ENCODE peak calls at places on chromosomes 2 and 18, in four cellular contexts. R, E, F and Q are unnamed samples.

GRCh38 chr2:49044265-49044664 is 110.0 kb downstream of the FSHR start:
- DNase-seq in R (no peak), E (no peak), F (no peak), Q (no peak)

GRCh38 chr2:197174539-197175094 is 136.0 kb downstream of the ANKRD44 start:
- DNase-seq in R (no peak), E (no peak), F (no peak), Q (no peak)

GRCh38 chr2:12057436-12058166 is 311.2 kb downstream of the LPIN1 start:
- DNase-seq in R (peak), F (peak), E (peak), Q (no peak)

GRCh38 chr18:49565656-49566055 is 3.8 kb downstream of the LIPG start:
- DNase-seq in R (no peak), F (no peak), E (no peak), Q (no peak)

GRCh38 chr2:203928849-203929248 is 7.7 kb upstream of the ICOS start:
- DNase-seq in E (no peak), F (no peak), R (no peak), Q (no peak)

GRCh38 chr18:2082676-2083075 is 488.6 kb downstream of the METTL4 start:
- DNase-seq in F (no peak), E (no peak), R (no peak), Q (no peak)

GRCh38 chr2:165185633-165186032 is 18.2 kb downstream of the SCN3A start:
- DNase-seq in E (no peak), F (no peak), R (no peak), Q (no peak)

GRCh38 chr2:17232751-17233150 is 285.5 kb downstream of the RAD51AP2 start:
- DNase-seq in F (no peak), E (no peak), R (no peak), Q (no peak)

GRCh38 chr2:123811846-123812245 is 213.2 kb upstream of the CNTNAP5 start:
- DNase-seq in R (no peak), F (no peak), E (no peak), Q (no peak)

GRCh38 chr2:39266906-39267434 is 23.2 kb upstream of the CDKL4 start:
- DNase-seq in E (no peak), R (no peak), F (no peak), Q (no peak)

GRCh38 chr2:207113403-207113802 is 52.3 kb downstream of the KLF7 start:
- DNase-seq in E (no peak), R (no peak), F (no peak), Q (no peak)

GRCh38 chr2:126507425-126507867 is 148.5 kb upstream of the GYPC start:
- DNase-seq in F (no peak), R (peak), E (no peak), Q (no peak)

GRCh38 chr2:137764638-137765037 is 199.6 kb upstream of the HNMT start:
- DNase-seq in R (no peak), E (no peak), F (peak), Q (no peak)

GRCh38 chr2:163191372-163191771 is 352.8 kb upstream of the KCNH7 start:
- DNase-seq in F (peak), R (peak), E (no peak), Q (no peak)

GRCh38 chr18:755506-755905 is 43.1 kb upstream of the ENOSF1 start:
- DNase-seq in E (no peak), R (peak), F (no peak), Q (no peak)

GRCh38 chr2:172098287-172098649 is 4.4 kb downstream of the DLX2 start:
- DNase-seq in R (peak), F (no peak), E (no peak), Q (no peak)

GRCh38 chr2:216643986-216644662 is 10.9 kb downstream of the IGFBP2 start:
- DNase-seq in F (no peak), E (no peak), R (no peak), Q (no peak)

GRCh38 chr2:126860395-126860794 is 38.3 kb upstream of the TEX51 start:
- DNase-seq in F (no peak), R (no peak), E (no peak), Q (no peak)

GRCh38 chr2:36918307-36918706 is 48.0 kb downstream of the STRN start:
- DNase-seq in E (no peak), R (no peak), F (no peak), Q (no peak)

GRCh38 chr2:8605350-8606065 is 76.3 kb upstream of the ID2 start:
- DNase-seq in E (no peak), R (no peak), F (no peak), Q (no peak)

GRCh38 chr2:233414777-233415570 is 60.7 kb downstream of the DGKD start:
- DNase-seq in R (no peak), F (no peak), E (no peak), Q (no peak)

GRCh38 chr18:43060020-43060419 is 55.5 kb downstream of the RIT2 start:
- DNase-seq in F (no peak), R (no peak), E (no peak), Q (no peak)

GRCh38 chr2:46510596-46511177 is 31.3 kb downstream of the TMEM247 start:
- DNase-seq in F (no peak), R (no peak), E (no peak), Q (no peak)

GRCh38 chr2:61179701-61180639 is 18.0 kb downstream of the C2orf74 start:
- DNase-seq in R (peak), E (no peak), F (no peak), Q (no peak)

GRCh38 chr2:112787294-112787693 is 3.0 kb upstream of the IL1A start:
- DNase-seq in E (no peak), R (no peak), F (no peak), Q (no peak)

GRCh38 chr2:174485763-174486613 is 841 bp downstream of the GPR155 start:
- DNase-seq in F (no peak), E (no peak), R (peak), Q (no peak)

GRCh38 chr18:2522112-2522511 is 49.2 kb downstream of the METTL4 start:
- DNase-seq in F (no peak), R (no peak), E (peak), Q (no peak)

GRCh38 chr2:232574674-232575403 is 24.4 kb downstream of the EIF4E2 start:
- DNase-seq in F (no peak), E (no peak), R (no peak), Q (no peak)

GRCh38 chr18:74549591-74550104 is 15.3 kb downstream of the CNDP1 start:
- DNase-seq in R (no peak), F (no peak), E (no peak), Q (no peak)

GRCh38 chr2:9113262-9113661 is 93.3 kb upstream of the ASAP2 start:
- DNase-seq in R (no peak), E (no peak), F (no peak), Q (no peak)

GRCh38 chr2:184534986-184535385 is 63.3 kb upstream of the ZNF804A start:
- DNase-seq in R (no peak), E (no peak), F (no peak), Q (no peak)

GRCh38 chr2:121570036-121570664 is 39.5 kb downstream of the RNU4ATAC start:
- DNase-seq in R (no peak), E (no peak), F (no peak), Q (no peak)

GRCh38 chr2:51620830-51621229 is 588.9 kb upstream of the NRXN1 start:
- DNase-seq in R (no peak), F (no peak), E (no peak), Q (no peak)

GRCh38 chr18:22525313-22525712 is 107.6 kb upstream of the CTAGE1 start:
- DNase-seq in F (no peak), E (no peak), R (no peak), Q (no peak)

GRCh38 chr18:48798334-48799197 is 152.2 kb downstream of the SMAD7 start:
- DNase-seq in R (no peak), E (no peak), F (no peak), Q (no peak)

DNA sequence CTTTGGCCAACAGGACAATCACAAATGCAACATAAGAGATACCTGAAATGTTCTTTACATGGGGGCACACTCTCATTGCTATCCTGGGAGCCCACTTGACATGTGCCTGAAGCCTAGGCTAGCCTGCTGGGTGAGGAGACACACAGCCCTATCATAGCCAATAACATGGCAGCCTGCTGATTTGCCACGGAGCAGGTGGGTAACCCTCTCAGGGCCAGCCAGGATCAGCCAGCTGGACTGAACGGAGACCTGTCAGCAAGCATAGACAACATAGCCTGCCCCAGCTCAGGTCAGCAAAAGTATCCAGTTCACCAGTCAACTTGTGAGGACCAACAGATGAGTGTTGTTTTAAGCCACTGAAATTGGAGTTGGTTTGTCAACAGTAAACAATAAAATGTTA is 566.5 kb downstream of the DCDC2C start:
- DNase-seq in F (no peak), R (no peak), E (no peak), Q (no peak)
- TF ChIP-seq POLR2AphosphoS5 in F (no peak), R (no peak), E (no peak), Q (no peak)

GRCh38 chr18:77096936-77097886 is 35.4 kb downstream of the MBP start:
- DNase-seq in F (no peak), E (no peak), R (no peak), Q (no peak)

GRCh38 chr18:77096031-77096371 is 36.6 kb downstream of the MBP start:
- DNase-seq in R (no peak), E (no peak), F (no peak), Q (no peak)

GRCh38 chr18:77099501-77100370 is 32.8 kb downstream of the MBP start:
- DNase-seq in E (no peak), F (peak), R (no peak), Q (no peak)

GRCh38 chr18:77098554-77099174 is 33.9 kb downstream of the MBP start:
- DNase-seq in R (no peak), E (no peak), F (peak), Q (no peak)

DNA sequence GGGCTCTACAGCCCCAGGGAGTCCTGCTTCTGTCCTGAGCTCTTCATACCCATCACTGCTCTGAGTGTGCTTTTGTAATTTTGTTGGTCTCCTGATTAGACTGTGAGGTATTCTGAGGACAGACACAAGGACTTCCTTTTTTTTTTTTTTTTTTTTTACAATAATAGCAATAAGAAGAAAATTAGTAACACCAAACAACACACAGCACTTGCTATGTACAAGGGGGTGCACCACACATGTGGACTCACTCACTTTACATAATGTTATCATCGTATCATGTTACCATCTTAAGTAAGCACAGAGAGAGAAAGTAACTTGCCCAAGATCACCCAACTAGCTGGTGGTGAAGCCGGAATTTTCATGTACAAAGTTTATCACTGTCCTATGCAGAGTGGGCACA is 34.5 kb downstream of the MBP start:
- DNase-seq in E (no peak), F (peak), R (no peak), Q (no peak)
- TF ChIP-seq SPI1 in E (no peak), F (peak), R (no peak), Q (peak)

DNA sequence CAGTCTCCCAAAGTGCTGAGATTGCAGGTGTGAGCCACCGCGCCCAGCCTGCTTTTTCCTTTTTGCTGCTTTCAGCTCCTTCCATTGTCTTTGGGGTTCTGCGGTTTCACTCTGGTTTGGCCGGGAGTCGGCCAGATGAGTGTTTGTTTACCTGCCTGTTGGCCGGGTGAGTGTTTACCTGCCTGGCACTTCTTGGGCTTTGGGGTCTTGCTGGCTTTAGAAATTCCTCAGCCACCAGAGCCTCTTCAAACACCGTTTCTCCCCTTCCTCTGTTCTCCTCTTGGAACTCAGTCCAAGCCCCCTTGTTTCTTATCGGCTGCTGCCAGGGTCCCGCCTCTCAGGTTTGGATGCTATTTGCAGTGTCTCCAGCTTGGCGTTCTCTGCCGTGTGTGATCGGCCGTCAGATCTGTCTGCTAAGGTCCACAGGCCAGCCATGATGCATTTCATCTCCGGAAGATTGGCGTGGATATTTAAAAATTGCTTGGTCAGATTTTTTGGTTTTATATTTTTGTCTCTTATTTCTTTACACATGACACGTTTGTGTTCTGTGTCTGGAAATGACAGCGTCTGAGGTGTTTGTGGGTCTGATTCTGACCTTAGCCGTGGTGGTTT is 14.2 kb upstream of the GAL3ST2 start:
- DNase-seq in F (no peak), R (peak), E (no peak), Q (no peak)
- TF ChIP-seq POLR2AphosphoS5 in F (no peak), R (no peak), E (no peak), Q (no peak)

DNA sequence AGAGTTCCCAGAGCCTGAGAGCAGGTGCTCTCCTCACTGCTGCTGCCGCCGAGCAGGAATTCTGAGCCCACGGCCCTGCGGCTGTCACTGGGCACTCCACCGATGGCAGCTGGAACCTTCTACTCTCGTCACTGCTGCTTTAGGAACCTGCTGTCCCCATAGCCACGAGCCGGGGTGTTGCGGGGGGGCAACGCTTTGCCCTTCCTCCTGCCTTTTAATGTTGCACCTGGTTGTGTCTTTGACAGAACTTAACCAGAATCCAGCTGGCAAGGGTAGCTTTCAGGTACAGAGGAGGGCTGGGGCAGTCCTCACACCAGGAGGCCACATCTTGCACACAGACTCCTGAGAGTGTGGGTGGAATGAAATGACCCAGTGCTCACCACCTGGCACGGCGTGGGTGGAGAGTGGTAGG is 32.4 kb downstream of the NCK2 start:
- DNase-seq in E (no peak), R (no peak), F (no peak), Q (no peak)
- TF ChIP-seq SPI1 in E (no peak), R (no peak), F (no peak), Q (no peak)

DNA sequence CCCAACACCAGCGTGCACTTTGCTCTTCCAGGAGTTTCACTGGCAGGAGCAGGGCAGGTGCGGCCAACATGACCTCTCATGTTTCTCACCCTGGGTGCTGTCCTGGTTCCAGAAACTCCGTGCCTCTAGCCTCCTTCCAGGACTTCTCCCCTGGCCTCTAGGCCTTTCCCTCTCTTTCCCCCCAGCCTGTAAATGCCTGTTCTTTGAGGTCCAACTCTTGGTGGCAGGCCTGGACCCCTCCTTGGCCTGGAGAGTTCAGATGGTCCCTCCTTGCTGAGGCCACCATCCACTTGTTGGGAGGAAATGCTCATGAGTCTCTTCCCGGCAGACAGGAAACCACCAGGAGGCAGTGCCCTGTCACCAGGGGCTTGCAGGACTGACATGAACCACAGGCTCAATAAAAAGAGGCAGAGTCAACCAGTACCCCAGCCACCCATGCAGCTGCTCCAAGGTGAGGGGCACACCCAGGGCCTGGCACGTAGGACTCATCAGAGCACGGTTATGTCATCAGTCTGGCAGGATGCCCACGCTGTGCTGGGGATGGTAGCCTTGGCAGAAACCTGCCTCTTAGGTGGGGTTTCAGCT is 1.5 kb downstream of the MALL start:
- DNase-seq in F (no peak), R (no peak), E (no peak), Q (no peak)
- TF ChIP-seq POLR2AphosphoS5 in F (no peak), R (no peak), E (no peak), Q (no peak)

DNA sequence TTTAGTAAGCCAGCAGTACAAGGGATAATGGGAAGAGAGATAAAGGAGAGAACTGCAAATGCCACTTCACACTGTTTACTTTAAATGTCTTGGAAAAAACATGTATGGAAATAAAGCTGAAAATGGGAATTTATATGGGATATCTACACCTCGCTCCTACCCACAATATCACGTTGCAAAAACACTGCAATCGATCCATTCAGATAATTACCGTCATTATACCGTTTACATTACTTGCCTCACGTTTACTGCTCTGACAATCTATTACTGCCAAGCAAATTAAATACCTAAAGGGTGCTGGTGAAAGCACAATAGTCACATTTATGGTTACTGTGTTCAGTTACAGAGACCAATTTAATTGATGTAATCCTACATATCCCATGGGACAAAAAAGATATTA is 214.7 kb upstream of the LYPD1 start:
- DNase-seq in R (no peak), E (no peak), F (no peak), Q (no peak)
- TF ChIP-seq SPI1 in R (no peak), E (no peak), F (no peak), Q (no peak)